ENCODE peak calls at places on chromosomes 6 and 20, in ten cellular contexts. One of them, this sample, is unnamed. For H3K36me3 and H3K4me1, the result is how much of the 10 kb centered on the place peaks cover.

GRCh38 chr6:54013966-54014365 is 97.3 kb upstream of the MLIP start:
- DNase-seq in prostate gland: no peak
- DNase-seq in fibroblast of lung: no peak
- DNase-seq in psoas muscle: no peak
- DNase-seq in BE2C: no peak
- DNase-seq in IMR-90: no peak
- DNase-seq in CD8-positive, alpha-beta T cell: no peak
- DNase-seq in right lobe of liver: no peak
- DNase-seq in astrocyte: no peak
- DNase-seq in Peyer's patch: no peak
- DNase-seq in this sample: no peak

GRCh38 chr6:38831865-38832264 is 116.8 kb downstream of the DNAH8 start:
- DNase-seq in prostate gland: no peak
- DNase-seq in fibroblast of lung: no peak
- DNase-seq in psoas muscle: no peak
- DNase-seq in BE2C: no peak
- DNase-seq in IMR-90: no peak
- DNase-seq in CD8-positive, alpha-beta T cell: no peak
- DNase-seq in right lobe of liver: no peak
- DNase-seq in astrocyte: no peak
- DNase-seq in Peyer's patch: no peak
- DNase-seq in this sample: no peak

GRCh38 chr20:58017237-58017969 is 211.1 kb downstream of the ANKRD60 start:
- DNase-seq in prostate gland: peak
- DNase-seq in fibroblast of lung: no peak
- DNase-seq in psoas muscle: no peak
- DNase-seq in BE2C: no peak
- DNase-seq in IMR-90: peak
- DNase-seq in CD8-positive, alpha-beta T cell: no peak
- DNase-seq in right lobe of liver: no peak
- DNase-seq in astrocyte: peak
- DNase-seq in Peyer's patch: no peak
- DNase-seq in this sample: peak

GRCh38 chr6:127879685-127880084 is 21.2 kb downstream of the THEMIS start:
- DNase-seq in prostate gland: no peak
- DNase-seq in fibroblast of lung: peak
- DNase-seq in psoas muscle: no peak
- DNase-seq in BE2C: peak
- DNase-seq in IMR-90: peak
- DNase-seq in CD8-positive, alpha-beta T cell: peak
- DNase-seq in right lobe of liver: no peak
- DNase-seq in astrocyte: peak
- DNase-seq in Peyer's patch: no peak
- DNase-seq in this sample: peak

GRCh38 chr6:76275746-76276145 is 203.3 kb upstream of the IMPG1 start:
- DNase-seq in prostate gland: no peak
- DNase-seq in fibroblast of lung: no peak
- DNase-seq in psoas muscle: no peak
- DNase-seq in BE2C: no peak
- DNase-seq in IMR-90: no peak
- DNase-seq in CD8-positive, alpha-beta T cell: no peak
- DNase-seq in right lobe of liver: no peak
- DNase-seq in astrocyte: no peak
- DNase-seq in Peyer's patch: no peak
- DNase-seq in this sample: no peak

GRCh38 chr6:11598687-11599086 is 61.1 kb downstream of the TMEM170B start:
- DNase-seq in prostate gland: no peak
- DNase-seq in fibroblast of lung: no peak
- DNase-seq in psoas muscle: no peak
- DNase-seq in BE2C: no peak
- DNase-seq in IMR-90: no peak
- DNase-seq in CD8-positive, alpha-beta T cell: no peak
- DNase-seq in right lobe of liver: no peak
- DNase-seq in astrocyte: no peak
- DNase-seq in Peyer's patch: no peak
- DNase-seq in this sample: no peak

GRCh38 chr6:4819706-4820283 is 43.6 kb downstream of the CDYL start:
- DNase-seq in prostate gland: no peak
- DNase-seq in fibroblast of lung: no peak
- DNase-seq in psoas muscle: no peak
- DNase-seq in BE2C: no peak
- DNase-seq in IMR-90: peak
- DNase-seq in CD8-positive, alpha-beta T cell: no peak
- DNase-seq in right lobe of liver: no peak
- DNase-seq in astrocyte: peak
- DNase-seq in Peyer's patch: no peak
- DNase-seq in this sample: no peak

GRCh38 chr6:119653329-119653728 is 303.8 kb upstream of the MAN1A1 start:
- DNase-seq in prostate gland: no peak
- DNase-seq in fibroblast of lung: no peak
- DNase-seq in psoas muscle: no peak
- DNase-seq in BE2C: no peak
- DNase-seq in IMR-90: no peak
- DNase-seq in CD8-positive, alpha-beta T cell: no peak
- DNase-seq in right lobe of liver: no peak
- DNase-seq in astrocyte: no peak
- DNase-seq in Peyer's patch: no peak
- DNase-seq in this sample: no peak

GRCh38 chr6:141492885-141493284 is 639.8 kb upstream of the GJE1 start:
- DNase-seq in prostate gland: no peak
- DNase-seq in fibroblast of lung: no peak
- DNase-seq in psoas muscle: no peak
- DNase-seq in BE2C: no peak
- DNase-seq in IMR-90: no peak
- DNase-seq in CD8-positive, alpha-beta T cell: no peak
- DNase-seq in right lobe of liver: no peak
- DNase-seq in astrocyte: no peak
- DNase-seq in Peyer's patch: no peak
- DNase-seq in this sample: no peak

GRCh38 chr6:90413867-90414266 is 117.2 kb upstream of the BACH2 start:
- DNase-seq in prostate gland: no peak
- DNase-seq in fibroblast of lung: peak
- DNase-seq in psoas muscle: no peak
- DNase-seq in BE2C: peak
- DNase-seq in IMR-90: peak
- DNase-seq in CD8-positive, alpha-beta T cell: peak
- DNase-seq in right lobe of liver: no peak
- DNase-seq in astrocyte: peak
- DNase-seq in Peyer's patch: peak
- DNase-seq in this sample: peak

GRCh38 chr20:19433371-19434316 is 221.2 kb downstream of the SLC24A3 start:
- DNase-seq in prostate gland: no peak
- DNase-seq in fibroblast of lung: peak
- DNase-seq in psoas muscle: no peak
- DNase-seq in BE2C: no peak
- DNase-seq in IMR-90: no peak
- DNase-seq in CD8-positive, alpha-beta T cell: no peak
- DNase-seq in right lobe of liver: no peak
- DNase-seq in astrocyte: peak
- DNase-seq in Peyer's patch: no peak
- DNase-seq in this sample: no peak

GRCh38 chr6:149889321-149889720 is 8.6 kb downstream of the RAET1E start:
- DNase-seq in prostate gland: no peak
- DNase-seq in fibroblast of lung: peak
- DNase-seq in psoas muscle: no peak
- DNase-seq in BE2C: no peak
- DNase-seq in IMR-90: peak
- DNase-seq in CD8-positive, alpha-beta T cell: no peak
- DNase-seq in right lobe of liver: no peak
- DNase-seq in astrocyte: peak
- DNase-seq in Peyer's patch: no peak
- DNase-seq in this sample: no peak

GRCh38 chr6:155162682-155163081 is 101.1 kb upstream of the CLDN20 start:
- DNase-seq in prostate gland: no peak
- DNase-seq in fibroblast of lung: no peak
- DNase-seq in psoas muscle: no peak
- DNase-seq in BE2C: no peak
- DNase-seq in IMR-90: peak
- DNase-seq in CD8-positive, alpha-beta T cell: no peak
- DNase-seq in right lobe of liver: no peak
- DNase-seq in astrocyte: peak
- DNase-seq in Peyer's patch: no peak
- DNase-seq in this sample: no peak

GRCh38 chr20:58692579-58693225 is at the start of gene NPEPL1:
- DNase-seq in prostate gland: peak
- DNase-seq in fibroblast of lung: peak
- DNase-seq in psoas muscle: peak
- DNase-seq in BE2C: no peak
- DNase-seq in IMR-90: peak
- DNase-seq in CD8-positive, alpha-beta T cell: peak
- DNase-seq in right lobe of liver: peak
- DNase-seq in astrocyte: peak
- DNase-seq in Peyer's patch: peak
- DNase-seq in this sample: peak

GRCh38 chr20:54340667-54341081 is 132.8 kb downstream of the PFDN4 start:
- DNase-seq in prostate gland: no peak
- DNase-seq in fibroblast of lung: peak
- DNase-seq in psoas muscle: no peak
- DNase-seq in BE2C: no peak
- DNase-seq in IMR-90: peak
- DNase-seq in CD8-positive, alpha-beta T cell: no peak
- DNase-seq in right lobe of liver: no peak
- DNase-seq in astrocyte: peak
- DNase-seq in Peyer's patch: no peak
- DNase-seq in this sample: no peak

DNA sequence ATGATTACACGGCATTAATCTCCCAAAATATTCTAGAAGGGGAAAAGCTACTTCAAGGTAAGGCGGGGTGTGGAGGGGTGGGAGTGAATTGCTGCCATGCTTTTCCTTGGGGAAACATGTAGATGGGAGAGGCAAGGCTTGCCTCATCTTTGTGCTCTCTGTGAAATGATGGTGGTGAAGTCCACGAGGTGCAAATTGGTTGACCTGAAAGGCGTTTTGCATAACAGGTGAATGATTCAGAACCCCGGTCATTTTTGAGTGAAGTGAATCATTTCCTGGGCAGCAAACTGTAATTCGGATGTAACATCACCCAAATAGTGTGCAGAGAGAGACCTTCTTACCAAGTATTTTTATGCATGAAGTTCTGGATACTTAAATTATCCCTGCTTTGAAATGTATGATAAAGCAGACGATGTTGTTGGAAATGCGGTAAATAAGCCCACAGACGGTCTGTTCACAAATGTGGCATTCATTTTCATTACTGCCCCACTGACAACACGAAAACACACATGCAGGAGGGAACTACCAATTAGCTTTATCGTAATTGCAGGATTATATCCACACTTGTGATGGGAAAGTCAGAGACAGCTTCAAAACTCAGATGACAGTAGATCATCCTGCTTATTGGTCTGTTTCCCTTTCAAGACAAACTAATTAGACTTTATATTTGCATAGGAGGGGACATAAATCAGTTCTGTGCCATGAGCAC is 3.0 kb downstream of the CDH4 start:
- DNase-seq in prostate gland: no peak
- DNase-seq in fibroblast of lung: peak
- DNase-seq in psoas muscle: no peak
- DNase-seq in BE2C: no peak
- DNase-seq in IMR-90: peak
- DNase-seq in CD8-positive, alpha-beta T cell: no peak
- DNase-seq in right lobe of liver: no peak
- DNase-seq in astrocyte: peak
- DNase-seq in Peyer's patch: no peak
- DNase-seq in this sample: no peak
- TF ChIP-seq CTCF in prostate gland: no peak
- TF ChIP-seq CTCF in fibroblast of lung: no peak
- TF ChIP-seq CTCF in psoas muscle: no peak
- TF ChIP-seq CTCF in BE2C: no peak
- TF ChIP-seq CTCF in IMR-90: no peak
- TF ChIP-seq CTCF in CD8-positive, alpha-beta T cell: no peak
- TF ChIP-seq CTCF in right lobe of liver: no peak
- TF ChIP-seq CTCF in astrocyte: no peak
- TF ChIP-seq CTCF in Peyer's patch: no peak
- TF ChIP-seq CTCF in this sample: no peak

DNA sequence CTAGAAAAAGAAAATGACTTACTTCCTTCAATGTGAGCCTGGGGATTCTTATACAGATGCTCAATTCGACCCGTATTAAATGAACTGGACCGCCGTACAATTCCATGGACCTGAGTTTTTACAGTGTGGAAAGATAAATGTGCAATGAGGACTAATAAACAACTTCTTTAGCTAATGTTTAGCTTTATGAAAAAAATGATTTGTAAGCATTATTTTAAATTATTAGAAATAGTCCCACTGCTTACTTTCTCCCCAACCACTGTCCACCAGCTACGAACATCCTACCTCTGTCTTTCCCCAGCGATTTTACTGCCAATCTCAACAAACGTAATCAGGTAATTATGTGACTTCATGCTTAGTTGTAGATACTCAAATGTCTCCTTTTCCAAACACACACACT is 128.0 kb downstream of the GMDS start:
- DNase-seq in prostate gland: no peak
- DNase-seq in fibroblast of lung: no peak
- DNase-seq in psoas muscle: no peak
- DNase-seq in BE2C: no peak
- DNase-seq in IMR-90: no peak
- DNase-seq in CD8-positive, alpha-beta T cell: no peak
- DNase-seq in right lobe of liver: no peak
- DNase-seq in astrocyte: no peak
- DNase-seq in Peyer's patch: no peak
- DNase-seq in this sample: no peak
- H3K36me3 ChIP-seq in prostate gland: under half
- H3K36me3 ChIP-seq in fibroblast of lung: under half
- H3K36me3 ChIP-seq in psoas muscle: under half
- H3K36me3 ChIP-seq in BE2C: under half
- H3K36me3 ChIP-seq in IMR-90: under half
- H3K36me3 ChIP-seq in CD8-positive, alpha-beta T cell: under half
- H3K36me3 ChIP-seq in right lobe of liver: under half
- H3K36me3 ChIP-seq in astrocyte: under half
- H3K36me3 ChIP-seq in Peyer's patch: under half
- H3K36me3 ChIP-seq in this sample: under half

DNA sequence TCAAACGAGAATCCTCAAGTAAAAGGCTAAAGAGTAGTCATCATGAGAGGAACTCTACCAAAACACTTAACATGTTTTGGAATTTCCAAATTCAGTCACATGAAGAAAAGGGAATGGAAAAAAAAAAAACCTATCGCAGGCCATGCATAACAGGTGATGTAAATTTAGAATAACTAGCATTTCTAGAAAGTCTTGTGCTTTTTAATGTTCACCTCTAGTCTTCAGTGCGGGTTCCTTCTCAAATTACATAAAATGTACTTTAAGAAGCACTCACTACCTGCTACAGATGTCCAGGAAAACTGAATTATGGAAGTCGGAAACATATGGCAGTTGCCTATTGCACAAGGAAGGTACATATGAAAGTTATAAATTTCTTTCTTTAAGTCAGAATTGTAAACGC is 6.1 kb upstream of the TBX18 start:
- DNase-seq in prostate gland: no peak
- DNase-seq in fibroblast of lung: no peak
- DNase-seq in psoas muscle: no peak
- DNase-seq in BE2C: no peak
- DNase-seq in IMR-90: no peak
- DNase-seq in CD8-positive, alpha-beta T cell: no peak
- DNase-seq in right lobe of liver: no peak
- DNase-seq in astrocyte: no peak
- DNase-seq in Peyer's patch: no peak
- DNase-seq in this sample: no peak
- H3K4me1 ChIP-seq in prostate gland: under half
- H3K4me1 ChIP-seq in fibroblast of lung: under half
- H3K4me1 ChIP-seq in psoas muscle: under half
- H3K4me1 ChIP-seq in BE2C: under half
- H3K4me1 ChIP-seq in IMR-90: under half
- H3K4me1 ChIP-seq in CD8-positive, alpha-beta T cell: under half
- H3K4me1 ChIP-seq in right lobe of liver: under half
- H3K4me1 ChIP-seq in astrocyte: under half
- H3K4me1 ChIP-seq in Peyer's patch: under half
- H3K4me1 ChIP-seq in this sample: under half

GRCh38 chr20:1325173-1326030 is 3.5 kb downstream of the SDCBP2 start:
- DNase-seq in prostate gland: peak
- DNase-seq in fibroblast of lung: peak
- DNase-seq in psoas muscle: peak
- DNase-seq in BE2C: peak
- DNase-seq in IMR-90: peak
- DNase-seq in CD8-positive, alpha-beta T cell: peak
- DNase-seq in right lobe of liver: peak
- DNase-seq in astrocyte: peak
- DNase-seq in Peyer's patch: peak
- DNase-seq in this sample: peak
- TF ChIP-seq CTCF in prostate gland: no peak
- TF ChIP-seq CTCF in fibroblast of lung: peak
- TF ChIP-seq CTCF in psoas muscle: no peak
- TF ChIP-seq CTCF in BE2C: no peak
- TF ChIP-seq CTCF in IMR-90: no peak
- TF ChIP-seq CTCF in CD8-positive, alpha-beta T cell: no peak
- TF ChIP-seq CTCF in right lobe of liver: peak
- TF ChIP-seq CTCF in astrocyte: no peak
- TF ChIP-seq CTCF in Peyer's patch: no peak
- TF ChIP-seq CTCF in this sample: no peak

This sample was measured in heart right ventricle.